ENCODE peak calls at places on chromosomes 4 and X, in four cellular contexts. One of them, this sample, is unnamed.
A peak's percentile ranks its signal among the peaks of the same experiment; 100 is the strongest.

GRCh38 chrX:19953145-19953544 is 37.7 kb downstream of the BCLAF3 start:
- DNase-seq in AG04450: no peak
- DNase-seq in endothelial cell of umbilical vein: no peak
- DNase-seq in PC-3: no peak
- DNase-seq in this sample: no peak

GRCh38 chr4:103754844-103755243 is 35.1 kb upstream of the TACR3 start:
- DNase-seq in endothelial cell of umbilical vein: peak; percentile 87
- DNase-seq in PC-3: peak; percentile 13
- DNase-seq in AG04450: no peak
- DNase-seq in this sample: no peak

GRCh38 chr4:119585771-119586170 is 42.8 kb downstream of the PDE5A start:
- DNase-seq in AG04450: no peak
- DNase-seq in endothelial cell of umbilical vein: no peak
- DNase-seq in PC-3: peak; percentile 53
- DNase-seq in this sample: no peak

GRCh38 chrX:46722742-46723568 is 36.0 kb downstream of the SLC9A7 start:
- DNase-seq in PC-3: peak; percentile 29
- DNase-seq in endothelial cell of umbilical vein: no peak
- DNase-seq in AG04450: no peak
- DNase-seq in this sample: no peak

GRCh38 chr4:16205298-16206164 is 20.7 kb downstream of the TAPT1 start:
- DNase-seq in AG04450: no peak
- DNase-seq in endothelial cell of umbilical vein: peak; percentile 24
- DNase-seq in PC-3: peak; percentile 47
- DNase-seq in this sample: peak; percentile 18

GRCh38 chr4:145488310-145488709 is 6.7 kb downstream of the SMAD1 start:
- DNase-seq in AG04450: no peak
- DNase-seq in endothelial cell of umbilical vein: no peak
- DNase-seq in PC-3: no peak
- DNase-seq in this sample: no peak

GRCh38 chr4:25246680-25247611 is 13.1 kb downstream of the PI4K2B start:
- DNase-seq in PC-3: no peak
- DNase-seq in AG04450: no peak
- DNase-seq in endothelial cell of umbilical vein: no peak
- DNase-seq in this sample: no peak

GRCh38 chr4:186227744-186228513 is 622 bp downstream of the KLKB1 start:
- DNase-seq in PC-3: no peak
- DNase-seq in endothelial cell of umbilical vein: no peak
- DNase-seq in AG04450: no peak
- DNase-seq in this sample: no peak

GRCh38 chr4:145912391-145912790 is 26.2 kb downstream of the ZNF827 start:
- DNase-seq in PC-3: no peak
- DNase-seq in endothelial cell of umbilical vein: no peak
- DNase-seq in AG04450: no peak
- DNase-seq in this sample: no peak

GRCh38 chr4:17029964-17030363 is 131.5 kb upstream of the LDB2 start:
- DNase-seq in AG04450: no peak
- DNase-seq in PC-3: no peak
- DNase-seq in endothelial cell of umbilical vein: no peak
- DNase-seq in this sample: no peak

DNA sequence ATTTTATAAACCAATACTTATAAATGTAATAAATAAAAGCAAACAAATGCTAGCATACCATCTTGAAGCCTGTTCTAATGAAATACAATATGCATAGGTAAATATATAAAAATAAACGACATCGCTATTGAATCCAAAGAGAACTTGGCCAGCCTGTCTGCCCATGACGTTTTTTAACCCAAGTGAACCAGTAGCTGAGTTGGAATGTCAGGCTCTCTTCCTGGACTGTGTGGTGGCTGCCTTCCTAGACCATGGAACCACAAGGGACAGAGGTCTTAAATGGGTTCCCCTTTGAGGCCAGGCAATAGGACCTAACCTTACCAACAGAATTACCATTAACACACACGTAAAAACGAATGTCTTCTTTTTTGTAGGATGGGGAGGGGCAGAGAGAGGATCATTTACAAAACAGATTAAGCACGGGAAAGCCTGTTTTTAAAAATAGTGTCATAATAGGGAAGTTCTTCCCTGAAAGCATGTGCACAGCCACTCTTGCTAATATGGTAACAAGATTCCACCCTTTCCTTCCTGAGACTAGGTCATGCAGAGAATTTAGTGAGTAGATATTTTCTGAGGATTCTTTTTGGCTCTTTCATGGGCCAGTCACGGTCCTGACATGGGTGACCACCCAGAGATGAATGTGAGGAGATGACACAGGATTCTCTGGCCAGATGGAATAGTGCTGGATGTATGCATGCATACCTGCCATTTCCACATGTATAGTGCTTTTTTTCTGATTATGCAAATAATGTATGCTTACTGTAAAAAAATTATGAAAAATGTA is 69.4 kb upstream of the ACSL1 start:
- DNase-seq in endothelial cell of umbilical vein: no peak
- DNase-seq in PC-3: peak; percentile 24
- DNase-seq in AG04450: no peak
- DNase-seq in this sample: no peak
- H3K4me3 ChIP-seq in endothelial cell of umbilical vein: no peak overlapping the region
- H3K4me3 ChIP-seq in PC-3: no peak overlapping the region
- H3K4me3 ChIP-seq in AG04450: no peak overlapping the region
- H3K4me3 ChIP-seq in this sample: no peak overlapping the region

GRCh38 chr4:8156617-8157016 is 2.0 kb downstream of the ABLIM2 start:
- DNase-seq in AG04450: no peak
- DNase-seq in endothelial cell of umbilical vein: no peak
- DNase-seq in PC-3: no peak
- DNase-seq in this sample: no peak

GRCh38 chr4:8157496-8157895 is 1.1 kb downstream of the ABLIM2 start:
- DNase-seq in endothelial cell of umbilical vein: no peak
- DNase-seq in PC-3: no peak
- DNase-seq in AG04450: no peak
- DNase-seq in this sample: no peak

GRCh38 chr4:8158710-8159521 is at the start of gene ABLIM2:
- DNase-seq in endothelial cell of umbilical vein: peak; percentile 97
- DNase-seq in AG04450: peak; percentile 93
- DNase-seq in PC-3: peak; percentile 93
- DNase-seq in this sample: peak; percentile 100

GRCh38 chr4:8159522-8160232 is 1.1 kb upstream of the ABLIM2 start:
- DNase-seq in AG04450: no peak
- DNase-seq in endothelial cell of umbilical vein: no peak
- DNase-seq in PC-3: no peak
- DNase-seq in this sample: no peak

GRCh38 chr4:8157944-8158709 is 486 bp downstream of the ABLIM2 start:
- DNase-seq in endothelial cell of umbilical vein: no peak
- DNase-seq in PC-3: peak; percentile 11
- DNase-seq in AG04450: no peak
- DNase-seq in this sample: no peak
- H3K4me3 ChIP-seq in endothelial cell of umbilical vein: peak overlapping the region; percentile 34
- H3K4me3 ChIP-seq in PC-3: peak overlapping the region; percentile 70
- H3K4me3 ChIP-seq in AG04450: peak overlapping the region; percentile 49
- H3K4me3 ChIP-seq in this sample: peak overlapping the region; percentile 56

DNA sequence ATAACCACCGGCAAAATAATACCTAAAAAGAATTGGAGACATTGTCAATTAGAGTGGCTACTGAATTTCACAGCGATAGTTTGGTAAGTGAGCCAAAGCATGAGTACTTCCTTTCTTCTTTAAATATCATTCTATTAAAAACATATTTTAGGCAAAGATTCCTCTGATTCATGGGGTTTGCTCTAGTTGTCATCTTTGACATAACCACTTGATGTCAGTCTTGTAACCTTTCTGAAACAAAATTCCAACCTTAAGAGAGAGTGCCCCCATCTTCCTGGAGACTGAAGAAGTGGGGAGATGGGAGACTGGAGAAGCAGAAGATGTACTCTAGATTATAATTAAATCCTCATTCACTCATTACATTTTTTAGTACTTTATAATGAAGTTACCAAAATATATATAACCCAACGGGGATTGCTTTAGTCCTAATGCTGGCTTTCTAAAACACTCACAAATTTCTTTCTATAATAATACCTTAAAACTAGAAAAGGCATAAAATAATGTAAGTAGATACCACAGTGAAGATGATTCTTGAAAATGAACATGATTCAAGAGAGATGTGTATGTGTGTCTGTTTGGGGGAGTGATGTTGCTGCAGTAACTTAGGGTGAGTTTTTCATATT is 96.4 kb downstream of the EMCN start:
- DNase-seq in endothelial cell of umbilical vein: peak; percentile 73
- DNase-seq in PC-3: peak; percentile 43
- DNase-seq in AG04450: no peak
- DNase-seq in this sample: no peak
- H3K4me3 ChIP-seq in endothelial cell of umbilical vein: no peak overlapping the region
- H3K4me3 ChIP-seq in PC-3: peak overlapping the region; percentile 42
- H3K4me3 ChIP-seq in AG04450: no peak overlapping the region
- H3K4me3 ChIP-seq in this sample: no peak overlapping the region

GRCh38 chr4:153497988-153498967 is 32.1 kb downstream of the TMEM131L start:
- DNase-seq in AG04450: peak; percentile 66
- DNase-seq in PC-3: no peak
- DNase-seq in endothelial cell of umbilical vein: no peak
- DNase-seq in this sample: no peak
- H3K4me3 ChIP-seq in AG04450: peak overlapping the region; percentile 25
- H3K4me3 ChIP-seq in PC-3: no peak overlapping the region
- H3K4me3 ChIP-seq in endothelial cell of umbilical vein: no peak overlapping the region
- H3K4me3 ChIP-seq in this sample: peak overlapping the region; percentile 37

GRCh38 chr4:154489558-154490260 is 1.9 kb downstream of the DCHS2 start:
- DNase-seq in endothelial cell of umbilical vein: no peak
- DNase-seq in AG04450: no peak
- DNase-seq in PC-3: no peak
- DNase-seq in this sample: no peak
- H3K4me3 ChIP-seq in endothelial cell of umbilical vein: no peak overlapping the region
- H3K4me3 ChIP-seq in AG04450: no peak overlapping the region
- H3K4me3 ChIP-seq in PC-3: no peak overlapping the region
- H3K4me3 ChIP-seq in this sample: no peak overlapping the region

GRCh38 chr4:153758688-153759406 is 977 bp downstream of the RNF175 start:
- DNase-seq in PC-3: no peak
- DNase-seq in AG04450: no peak
- DNase-seq in endothelial cell of umbilical vein: no peak
- DNase-seq in this sample: no peak
- H3K4me3 ChIP-seq in PC-3: no peak overlapping the region
- H3K4me3 ChIP-seq in AG04450: no peak overlapping the region
- H3K4me3 ChIP-seq in endothelial cell of umbilical vein: no peak overlapping the region
- H3K4me3 ChIP-seq in this sample: no peak overlapping the region

GRCh38 chr4:4496604-4497372 is 45.1 kb downstream of the STX18 start:
- DNase-seq in endothelial cell of umbilical vein: no peak
- DNase-seq in AG04450: no peak
- DNase-seq in PC-3: no peak
- DNase-seq in this sample: no peak

GRCh38 chr4:4501678-4502077 is 40.2 kb downstream of the STX18 start:
- DNase-seq in endothelial cell of umbilical vein: no peak
- DNase-seq in PC-3: no peak
- DNase-seq in AG04450: no peak
- DNase-seq in this sample: no peak

GRCh38 chr4:4502694-4503311 is 39.0 kb downstream of the STX18 start:
- DNase-seq in PC-3: no peak
- DNase-seq in AG04450: no peak
- DNase-seq in endothelial cell of umbilical vein: peak; percentile 64
- DNase-seq in this sample: no peak

GRCh38 chr4:4494882-4495281 is 47.0 kb downstream of the STX18 start:
- DNase-seq in PC-3: no peak
- DNase-seq in AG04450: no peak
- DNase-seq in endothelial cell of umbilical vein: no peak
- DNase-seq in this sample: no peak

DNA sequence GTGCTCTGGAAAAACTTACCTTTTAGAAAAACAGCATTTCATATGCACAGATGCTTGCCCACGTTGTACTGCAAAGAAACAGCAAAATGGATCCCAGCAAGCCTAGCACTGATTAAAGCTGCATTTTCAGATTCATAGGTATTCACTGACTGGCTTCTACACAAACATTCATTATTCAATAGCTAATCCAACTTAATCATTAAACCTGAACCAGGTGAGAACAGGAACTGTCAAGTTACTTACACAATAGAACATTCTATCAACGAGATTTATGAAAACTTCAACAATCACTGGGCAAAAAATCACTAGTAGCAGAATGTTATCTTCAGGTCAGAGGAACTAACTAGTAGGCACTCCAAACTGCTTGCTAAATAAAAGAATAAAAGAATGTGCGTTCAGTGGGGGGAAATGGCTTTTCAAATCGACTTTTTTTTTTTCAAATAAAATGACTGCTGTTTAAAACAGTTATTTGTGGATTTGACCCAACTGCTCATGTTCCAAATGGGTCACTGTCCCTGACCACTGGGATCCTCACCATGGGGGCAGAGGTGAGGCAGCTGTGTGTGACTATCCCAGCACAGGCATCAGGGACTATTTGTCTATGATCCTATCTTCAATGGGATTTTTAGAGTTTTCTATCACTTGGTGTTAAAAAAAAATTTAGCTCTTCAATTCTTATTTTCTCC is 42.3 kb downstream of the STX18 start:
- DNase-seq in AG04450: no peak
- DNase-seq in PC-3: no peak
- DNase-seq in endothelial cell of umbilical vein: no peak
- DNase-seq in this sample: no peak
- H3K4me3 ChIP-seq in AG04450: no peak overlapping the region
- H3K4me3 ChIP-seq in PC-3: no peak overlapping the region
- H3K4me3 ChIP-seq in endothelial cell of umbilical vein: no peak overlapping the region
- H3K4me3 ChIP-seq in this sample: no peak overlapping the region